ENCODE peak calls at places on chromosome X, in six cellular contexts. D, L, Z, C, W and M are unnamed samples.

GRCh38 chrX:134144231-134144630 is 92.8 kb upstream of the CCDC160 start:
- DNase-seq in Z (no peak), D (no peak), L (peak), W (no peak), C (no peak), M (no peak)

GRCh38 chrX:13428055-13428786 is 108.4 kb upstream of the ATXN3L start:
- DNase-seq in W (no peak), L (peak), Z (no peak), C (peak), D (no peak), M (no peak)

GRCh38 chrX:63784902-63785692 is at the start of gene ARHGEF9:
- DNase-seq in Z (no peak), W (no peak), L (peak), D (no peak), C (no peak), M (no peak)

GRCh38 chrX:64192673-64193072 is 12.8 kb downstream of the AMER1 start:
- DNase-seq in L (no peak), W (no peak), C (no peak), Z (no peak), D (no peak), M (no peak)

GRCh38 chrX:154013614-154014360 is 5.9 kb downstream of the IRAK1 start:
- DNase-seq in L (peak), C (no peak), Z (peak), W (no peak), D (peak), M (no peak)

GRCh38 chrX:72554448-72555140 is 18.0 kb downstream of the HDAC8 start:
- DNase-seq in D (no peak), L (peak), W (no peak), Z (no peak), C (no peak), M (no peak)

GRCh38 chrX:7132335-7133035 is 15.0 kb upstream of the STS start:
- DNase-seq in L (peak), Z (no peak), W (peak), D (no peak), C (peak), M (no peak)

GRCh38 chrX:129983575-129984131 is 1.2 kb downstream of the BCORL1 start:
- DNase-seq in D (peak), L (peak), Z (no peak), W (no peak), C (no peak), M (no peak)

GRCh38 chrX:84729809-84730208 is 227.6 kb upstream of the HDX start:
- DNase-seq in D (no peak), C (peak), L (peak), W (peak), Z (no peak), M (no peak)

GRCh38 chrX:131058136-131058868 is at the start of gene ARHGAP36:
- DNase-seq in L (no peak), D (no peak), C (no peak), Z (no peak), W (no peak), M (no peak)

GRCh38 chrX:117835034-117835433 is 281.6 kb downstream of the KLHL13 start:
- DNase-seq in Z (no peak), C (no peak), D (no peak), L (no peak), W (no peak), M (no peak)

GRCh38 chrX:23797371-23798128 is 14.6 kb downstream of the SAT1 start:
- DNase-seq in Z (no peak), C (no peak), L (no peak), D (no peak), W (no peak), M (no peak)